ENCODE peak calls at places on chromosomes 2 and 18, in four cellular contexts. L, J, U and R are unnamed samples.

GRCh38 chr18:41504316-41504715 is 450.7 kb upstream of the PIK3C3 start:
- DNase-seq in L (no peak), J (no peak), U (no peak), R (no peak)

GRCh38 chr2:73292906-73293533 is 328 bp downstream of the EGR4 start:
- DNase-seq in U (no peak), L (no peak), J (no peak), R (no peak)

GRCh38 chr2:105521176-105521575 is 122.3 kb upstream of the FHL2 start:
- DNase-seq in U (no peak), L (no peak), J (no peak), R (no peak)

GRCh38 chr18:58937204-58937603 is 72.5 kb downstream of the ZNF532 start:
- DNase-seq in U (no peak), J (no peak), L (no peak), R (no peak)

GRCh38 chr18:8140841-8141501 is 468.3 kb upstream of the RAB12 start:
- DNase-seq in U (no peak), J (no peak), L (peak), R (no peak)

GRCh38 chr2:156380117-156380645 is 47.7 kb upstream of the NR4A2 start:
- DNase-seq in U (no peak), J (no peak), L (no peak), R (no peak)

GRCh38 chr2:218169757-218170546 is 3.2 kb upstream of the CXCR1 start:
- DNase-seq in U (no peak), L (no peak), J (no peak), R (no peak)

GRCh38 chr2:61275575-61276184 is 113.7 kb downstream of the C2orf74 start:
- DNase-seq in J (no peak), L (no peak), U (no peak), R (no peak)

GRCh38 chr2:127591221-127591923 is 54.6 kb upstream of the GPR17 start:
- DNase-seq in L (no peak), J (peak), U (peak), R (no peak)

GRCh38 chr2:163266772-163267171 is 428.2 kb upstream of the KCNH7 start:
- DNase-seq in L (no peak), U (no peak), J (no peak), R (no peak)

GRCh38 chr2:181008418-181008817 is 28.0 kb downstream of the UBE2E3 start:
- DNase-seq in U (no peak), J (no peak), L (no peak), R (no peak)

GRCh38 chr18:57793630-57793986 is 9.5 kb downstream of the ATP8B1 start:
- DNase-seq in L (no peak), U (no peak), J (no peak), R (no peak)

GRCh38 chr18:56861244-56861643 is 210.1 kb downstream of the WDR7 start:
- DNase-seq in U (no peak), J (no peak), L (no peak), R (no peak)

GRCh38 chr2:1455466-1455865 is 42.2 kb downstream of the TPO start:
- DNase-seq in J (no peak), U (no peak), L (no peak), R (no peak)

GRCh38 chr18:22166070-22166972 is 3.1 kb upstream of the GATA6 start:
- DNase-seq in J (no peak), L (no peak), U (no peak), R (no peak)

GRCh38 chr2:218010116-218010837 is 7.5 kb upstream of the TNS1 start:
- DNase-seq in J (no peak), U (peak), L (no peak), R (no peak)

GRCh38 chr2:136957044-136957443 is 191.7 kb downstream of the THSD7B start:
- DNase-seq in U (no peak), J (no peak), L (no peak), R (no peak)

DNA sequence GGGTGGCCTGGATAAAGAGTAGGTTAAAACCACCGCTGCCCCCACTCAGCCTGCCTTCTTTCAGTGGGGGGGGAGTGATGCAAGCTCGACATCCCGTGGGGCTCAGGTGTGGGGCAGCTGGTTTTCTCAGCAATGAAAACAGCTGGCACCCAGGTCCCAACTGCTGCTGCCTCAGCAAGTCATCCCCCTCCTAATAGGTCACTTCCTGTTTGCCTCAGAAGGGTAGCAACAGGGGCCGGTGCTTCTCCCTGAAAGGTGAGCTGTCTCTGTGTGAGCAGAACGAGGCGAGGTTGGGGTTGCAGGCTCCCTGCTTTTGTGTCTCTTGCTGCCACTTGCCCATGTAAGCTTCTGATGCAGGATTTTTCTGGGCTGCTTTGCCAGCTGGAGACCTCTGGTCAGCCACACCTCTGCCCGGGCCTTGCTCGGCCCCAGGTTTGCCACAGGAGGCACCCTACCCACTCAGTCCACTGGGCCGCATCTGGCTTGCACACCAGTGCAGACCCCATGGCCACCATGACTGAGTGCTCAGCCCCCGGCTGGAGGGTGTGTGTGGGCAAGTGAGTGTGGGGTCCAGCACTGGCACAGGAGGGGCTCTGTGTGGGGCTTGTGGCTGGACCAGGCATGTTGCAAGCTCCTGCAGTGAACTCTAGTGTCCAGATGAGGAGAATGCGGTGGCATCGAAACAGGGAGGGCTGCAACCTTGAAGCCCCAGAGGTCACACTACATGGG is 11.5 kb upstream of the ASB1 start:
- DNase-seq in L (no peak), U (no peak), J (no peak), R (no peak)
- TF ChIP-seq CTCF in L (no peak), U (no peak), J (no peak), R (no peak)

GRCh38 chr2:48219555-48220436 is 310.2 kb upstream of the STON1 start:
- DNase-seq in L (no peak), U (no peak), J (no peak), R (no peak)
- TF ChIP-seq POLR2A in L (no peak), U (no peak), J (no peak), R (no peak)

GRCh38 chr2:241842067-241842415 is 16.7 kb downstream of the PDCD1 start:
- DNase-seq in J (no peak), U (no peak), L (no peak), R (no peak)

GRCh38 chr2:241842620-241843211 is 16.0 kb downstream of the PDCD1 start:
- DNase-seq in L (no peak), U (no peak), J (no peak), R (peak)

GRCh38 chr2:241844831-241845578 is 13.7 kb downstream of the PDCD1 start:
- DNase-seq in U (no peak), J (no peak), L (no peak), R (no peak)

GRCh38 chr2:241844066-241844728 is 14.5 kb downstream of the PDCD1 start:
- DNase-seq in J (peak), U (peak), L (peak), R (peak)

GRCh38 chr2:241843321-241844065 is 15.2 kb downstream of the PDCD1 start:
- DNase-seq in J (no peak), U (no peak), L (no peak), R (no peak)
- H3K27ac ChIP-seq in J (no peak), U (peak), L (peak), R (peak)

GRCh38 chr2:167294775-167295140 is 406.5 kb downstream of the XIRP2 start:
- DNase-seq in J (no peak), U (no peak), L (no peak), R (no peak)

GRCh38 chr2:167293172-167293781 is 405.0 kb downstream of the XIRP2 start:
- DNase-seq in U (peak), L (no peak), J (no peak), R (no peak)

GRCh38 chr2:167297292-167297691 is 409.0 kb downstream of the XIRP2 start:
- DNase-seq in L (no peak), U (no peak), J (no peak), R (no peak)

GRCh38 chr2:167292430-167293171 is 404.3 kb downstream of the XIRP2 start:
- DNase-seq in L (peak), U (peak), J (peak), R (peak)

DNA sequence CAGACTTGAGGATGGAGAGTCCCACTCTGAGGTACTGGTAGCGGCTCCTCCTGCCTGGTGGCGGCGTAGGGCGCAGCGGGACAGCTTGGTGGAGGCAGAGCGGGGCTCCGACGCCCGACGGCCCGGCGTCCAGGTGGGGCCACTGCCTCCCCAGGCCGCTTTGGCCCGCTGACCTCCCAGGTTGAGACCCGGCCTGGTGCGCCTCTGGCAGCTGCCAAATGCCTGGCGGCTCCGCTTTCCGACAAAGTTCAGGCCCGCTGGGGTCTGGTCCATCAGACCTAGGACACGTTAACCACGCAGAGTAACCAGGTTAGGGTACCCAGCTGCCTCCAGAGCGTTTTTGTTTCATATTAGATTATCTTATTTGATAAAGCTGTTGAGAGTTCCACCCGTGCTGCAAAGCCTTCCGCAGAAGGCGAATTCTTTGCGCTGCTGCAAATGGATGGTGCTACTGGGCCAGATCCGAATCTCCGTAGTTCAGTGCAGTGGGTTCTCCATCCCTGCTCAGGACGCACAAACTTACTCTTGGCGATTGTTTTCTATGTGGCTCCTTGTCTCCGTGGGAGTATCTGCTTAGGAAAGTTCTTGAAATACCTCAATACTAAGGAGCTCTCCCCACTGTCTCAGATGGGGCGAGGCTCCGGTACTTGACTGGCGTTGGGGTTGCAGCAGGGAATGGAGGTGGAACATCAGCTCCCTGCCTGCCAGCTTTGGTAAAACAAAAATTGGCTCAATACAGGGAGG is 405.9 kb downstream of the XIRP2 start:
- DNase-seq in J (no peak), L (no peak), U (no peak), R (no peak)
- TF ChIP-seq CTCF in J (no peak), L (no peak), U (no peak), R (no peak)

DNA sequence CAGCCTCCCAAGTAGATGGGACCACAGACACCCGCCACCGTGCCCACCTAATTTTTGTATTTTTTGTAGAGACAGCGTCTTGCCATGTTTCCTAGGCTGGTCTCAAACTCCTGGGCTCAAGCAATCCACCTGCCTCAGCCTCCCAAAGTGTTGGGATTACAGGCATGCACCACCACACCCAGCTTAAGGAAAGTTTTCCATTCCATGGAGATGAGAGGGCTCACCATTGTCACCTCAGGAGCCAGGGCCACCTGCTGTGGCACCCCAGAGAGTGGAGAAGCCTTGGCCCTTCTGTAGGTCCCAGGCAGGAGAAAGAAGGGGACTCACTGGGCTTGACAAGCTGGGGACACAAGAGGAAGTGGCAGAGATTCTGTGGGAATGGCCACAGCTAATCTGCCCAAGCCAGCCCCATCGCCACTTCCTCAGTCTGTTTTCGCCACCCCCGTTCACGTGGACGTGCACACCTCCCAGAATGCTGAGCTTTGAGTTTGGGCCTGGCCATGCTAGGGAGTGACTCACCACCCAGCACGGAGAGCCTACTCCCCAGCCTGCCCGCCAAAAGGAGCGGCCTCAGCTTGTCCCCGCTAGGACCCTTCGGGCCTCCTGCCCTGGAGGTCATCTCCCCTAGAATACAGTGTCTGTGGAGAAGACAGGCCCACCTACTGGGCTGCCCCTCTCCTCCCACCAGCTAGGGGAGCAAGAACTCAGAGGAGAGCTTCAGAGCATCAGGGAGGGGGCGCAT is 4.8 kb downstream of the SLC35F6 start:
- DNase-seq in L (peak), U (peak), J (peak), R (peak)
- TF ChIP-seq POLR2A in L (peak), U (peak), J (no peak), R (no peak)

DNA sequence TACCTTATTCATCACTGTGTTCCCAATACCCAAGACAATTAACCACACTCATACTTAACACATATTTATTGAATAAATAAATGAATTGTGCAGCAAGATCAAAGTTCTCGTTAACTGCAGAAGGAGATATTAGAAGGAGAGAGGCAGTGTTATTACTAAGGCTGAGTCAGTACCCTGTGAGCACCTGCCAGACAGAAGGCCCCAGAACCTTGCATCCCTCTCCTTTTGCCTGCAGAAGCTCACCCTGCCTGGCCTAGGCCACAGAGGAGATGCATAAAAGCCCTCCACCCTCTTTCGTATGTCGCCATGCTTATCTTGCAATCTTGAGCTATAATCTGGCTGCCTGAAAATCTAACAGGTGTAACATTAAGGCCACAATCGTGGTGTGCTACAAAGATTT is 20.5 kb upstream of the RNF149 start:
- DNase-seq in U (no peak), J (no peak), L (no peak), R (no peak)
- H3K27ac ChIP-seq in U (no peak), J (no peak), L (no peak), R (peak)

GRCh38 chr2:76083248-76083647 is 372.5 kb upstream of the GCFC2 start:
- DNase-seq in U (no peak), J (no peak), L (no peak), R (no peak)

DNA sequence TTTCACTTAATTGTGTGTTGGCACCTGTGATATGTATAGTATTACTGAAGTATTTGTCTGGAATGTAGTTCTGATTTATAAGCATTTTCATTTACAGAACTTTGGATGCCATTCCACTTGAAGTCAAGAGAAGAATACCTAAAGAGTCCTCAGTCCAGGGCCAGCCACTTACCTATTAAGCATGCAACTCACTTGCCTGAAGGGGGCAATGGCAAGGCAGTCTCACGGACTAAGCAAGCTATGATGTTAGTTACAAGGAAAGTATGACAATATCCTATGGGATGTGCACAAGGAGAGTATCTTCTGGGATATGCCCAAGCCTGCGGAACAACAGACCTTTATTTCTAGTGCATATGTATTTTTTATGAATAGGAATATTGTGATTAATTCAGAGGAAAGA is 369.4 kb upstream of the GCFC2 start:
- DNase-seq in L (no peak), U (no peak), J (no peak), R (no peak)
- TF ChIP-seq CTCF in L (no peak), U (no peak), J (no peak), R (no peak)

GRCh38 chr18:35497334-35498197 is at the start of gene INO80C:
- DNase-seq in L (peak), U (peak), J (peak), R (peak)
- TF ChIP-seq POLR2A in L (peak), U (peak), J (peak), R (peak)

GRCh38 chr2:213150315-213150951 is 979 bp downstream of the IKZF2 start:
- DNase-seq in U (peak), L (peak), J (no peak), R (no peak)
- H3K27ac ChIP-seq in U (peak), L (peak), J (no peak), R (peak)

GRCh38 chr18:11398625-11399024 is 210.8 kb upstream of the SLC35G4 start:
- DNase-seq in U (no peak), J (peak), L (no peak), R (no peak)
- TF ChIP-seq CTCF in U (no peak), J (peak), L (no peak), R (no peak)